ENCODE peak calls at places on chromosome 3, in seven cellular contexts. One of them, this sample, is unnamed.

GRCh38 chr3:46693897-46694235 is 387 bp upstream of the ALS2CL start:
- DNase-seq in H9: no peak
- DNase-seq in IMR-90: no peak
- DNase-seq in mesenchymal stem cell: no peak
- DNase-seq in mesendoderm: no peak
- DNase-seq in trophoblast cell: peak; percentile 41
- DNase-seq in H1: peak; percentile 66
- DNase-seq in this sample: no peak

GRCh38 chr3:187746059-187746453 is 788 bp upstream of the BCL6 start:
- DNase-seq in H9: no peak
- DNase-seq in IMR-90: no peak
- DNase-seq in mesenchymal stem cell: no peak
- DNase-seq in mesendoderm: no peak
- DNase-seq in trophoblast cell: peak; percentile 66
- DNase-seq in H1: no peak
- DNase-seq in this sample: no peak

GRCh38 chr3:182139627-182140357 is 428.1 kb downstream of the SOX2 start:
- DNase-seq in H9: peak; percentile 73
- DNase-seq in IMR-90: no peak
- DNase-seq in mesenchymal stem cell: no peak
- DNase-seq in mesendoderm: peak; percentile 29
- DNase-seq in trophoblast cell: no peak
- DNase-seq in H1: peak; percentile 51
- DNase-seq in this sample: no peak

GRCh38 chr3:159634414-159634813 is 354.2 kb upstream of the IL12A start:
- DNase-seq in H9: no peak
- DNase-seq in IMR-90: peak; percentile 64
- DNase-seq in mesenchymal stem cell: peak; percentile 68
- DNase-seq in mesendoderm: no peak
- DNase-seq in trophoblast cell: no peak
- DNase-seq in H1: no peak
- DNase-seq in this sample: no peak

GRCh38 chr3:18143258-18143780 is 281.8 kb downstream of the SATB1 start:
- DNase-seq in H9: no peak
- DNase-seq in IMR-90: no peak
- DNase-seq in mesenchymal stem cell: no peak
- DNase-seq in mesendoderm: no peak
- DNase-seq in trophoblast cell: no peak
- DNase-seq in H1: no peak
- DNase-seq in this sample: no peak

GRCh38 chr3:180274536-180274935 is 237.8 kb upstream of the PEX5L start:
- DNase-seq in H9: peak; percentile 24
- DNase-seq in IMR-90: no peak
- DNase-seq in mesenchymal stem cell: no peak
- DNase-seq in mesendoderm: peak; percentile 42
- DNase-seq in trophoblast cell: no peak
- DNase-seq in H1: no peak
- DNase-seq in this sample: no peak

GRCh38 chr3:76497636-76498035 is 542.3 kb upstream of the ROBO2 start:
- DNase-seq in H9: peak; percentile 77
- DNase-seq in IMR-90: peak; percentile 47
- DNase-seq in mesenchymal stem cell: peak; percentile 4
- DNase-seq in mesendoderm: peak; percentile 91
- DNase-seq in trophoblast cell: peak; percentile 0
- DNase-seq in H1: peak; percentile 54
- DNase-seq in this sample: peak; percentile 30

GRCh38 chr3:177037241-177037640 is 160.0 kb downstream of the TBL1XR1 start:
- DNase-seq in H9: no peak
- DNase-seq in IMR-90: peak; percentile 17
- DNase-seq in mesenchymal stem cell: peak; percentile 13
- DNase-seq in mesendoderm: no peak
- DNase-seq in trophoblast cell: no peak
- DNase-seq in H1: no peak
- DNase-seq in this sample: no peak

GRCh38 chr3:60989893-60990740 is 261.1 kb downstream of the FHIT start:
- DNase-seq in H9: no peak
- DNase-seq in IMR-90: no peak
- DNase-seq in mesenchymal stem cell: no peak
- DNase-seq in mesendoderm: peak; percentile 49
- DNase-seq in trophoblast cell: no peak
- DNase-seq in H1: no peak
- DNase-seq in this sample: no peak

GRCh38 chr3:178907081-178907480 is 164.5 kb downstream of the ZMAT3 start:
- DNase-seq in H9: no peak
- DNase-seq in IMR-90: no peak
- DNase-seq in mesenchymal stem cell: peak; percentile 5
- DNase-seq in mesendoderm: no peak
- DNase-seq in trophoblast cell: no peak
- DNase-seq in H1: no peak
- DNase-seq in this sample: no peak

GRCh38 chr3:160180581-160181216 is 44.5 kb upstream of the C3orf80 start:
- DNase-seq in H9: no peak
- DNase-seq in IMR-90: no peak
- DNase-seq in mesenchymal stem cell: peak; percentile 93
- DNase-seq in mesendoderm: peak; percentile 30
- DNase-seq in trophoblast cell: no peak
- DNase-seq in H1: peak; percentile 11
- DNase-seq in this sample: no peak

GRCh38 chr3:8604006-8604405 is 40.6 kb downstream of the SSUH2 start:
- DNase-seq in H9: no peak
- DNase-seq in IMR-90: no peak
- DNase-seq in mesenchymal stem cell: no peak
- DNase-seq in mesendoderm: no peak
- DNase-seq in trophoblast cell: no peak
- DNase-seq in H1: peak; percentile 23
- DNase-seq in this sample: no peak

GRCh38 chr3:51934139-51934850 is 7.4 kb downstream of the RRP9 start:
- DNase-seq in H9: no peak
- DNase-seq in IMR-90: no peak
- DNase-seq in mesenchymal stem cell: no peak
- DNase-seq in mesendoderm: no peak
- DNase-seq in trophoblast cell: no peak
- DNase-seq in H1: no peak
- DNase-seq in this sample: no peak

GRCh38 chr3:59750391-59750790 is 700.6 kb upstream of the CFAP20DC start:
- DNase-seq in H9: no peak
- DNase-seq in IMR-90: no peak
- DNase-seq in mesenchymal stem cell: no peak
- DNase-seq in mesendoderm: no peak
- DNase-seq in trophoblast cell: peak; percentile 57
- DNase-seq in H1: no peak
- DNase-seq in this sample: no peak

GRCh38 chr3:166455724-166456123 is 618.5 kb upstream of the BCHE start:
- DNase-seq in H9: no peak
- DNase-seq in IMR-90: peak; percentile 47
- DNase-seq in mesenchymal stem cell: no peak
- DNase-seq in mesendoderm: peak; percentile 71
- DNase-seq in trophoblast cell: peak; percentile 94
- DNase-seq in H1: no peak
- DNase-seq in this sample: no peak

GRCh38 chr3:32712506-32713055 is 27.6 kb downstream of the CNOT10 start:
- DNase-seq in H9: no peak
- DNase-seq in IMR-90: no peak
- DNase-seq in mesenchymal stem cell: no peak
- DNase-seq in mesendoderm: no peak
- DNase-seq in trophoblast cell: peak; percentile 97
- DNase-seq in H1: no peak
- DNase-seq in this sample: no peak
- H3K4ac ChIP-seq in H9: no peak overlapping the region
- H3K4ac ChIP-seq in IMR-90: no peak overlapping the region
- H3K4ac ChIP-seq in mesenchymal stem cell: no peak overlapping the region
- H3K4ac ChIP-seq in mesendoderm: no peak overlapping the region
- H3K4ac ChIP-seq in trophoblast cell: no peak overlapping the region
- H3K4ac ChIP-seq in H1: no peak overlapping the region
- H3K4ac ChIP-seq in this sample: no peak overlapping the region

GRCh38 chr3:193756536-193756935 is 163.5 kb downstream of the OPA1 start:
- DNase-seq in H9: no peak
- DNase-seq in IMR-90: no peak
- DNase-seq in mesenchymal stem cell: no peak
- DNase-seq in mesendoderm: no peak
- DNase-seq in trophoblast cell: no peak
- DNase-seq in H1: no peak
- DNase-seq in this sample: no peak
- H3K4ac ChIP-seq in H9: no peak overlapping the region
- H3K4ac ChIP-seq in IMR-90: no peak overlapping the region
- H3K4ac ChIP-seq in mesenchymal stem cell: no peak overlapping the region
- H3K4ac ChIP-seq in mesendoderm: no peak overlapping the region
- H3K4ac ChIP-seq in trophoblast cell: no peak overlapping the region
- H3K4ac ChIP-seq in H1: no peak overlapping the region
- H3K4ac ChIP-seq in this sample: no peak overlapping the region

DNA sequence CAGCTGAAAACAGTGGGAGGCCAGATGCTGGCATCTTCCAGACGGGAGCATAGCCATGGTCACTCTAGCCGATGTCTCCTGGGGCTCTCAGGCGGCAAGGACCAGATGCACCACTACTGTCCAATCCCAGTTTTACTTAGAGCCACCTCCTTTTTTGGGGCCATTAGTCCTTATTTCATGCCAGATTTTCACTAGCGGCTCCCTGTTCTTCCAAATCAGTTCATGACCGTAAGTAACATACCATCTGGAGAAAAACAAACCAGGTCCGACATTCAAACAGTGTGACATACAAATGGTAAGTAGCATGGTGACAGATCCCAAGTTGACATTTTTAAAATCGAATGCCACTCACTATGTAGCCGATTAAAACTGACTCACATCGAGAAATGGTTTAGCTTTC is 4.1 kb upstream of the MAP6D1 start:
- DNase-seq in H9: no peak
- DNase-seq in IMR-90: no peak
- DNase-seq in mesenchymal stem cell: no peak
- DNase-seq in mesendoderm: no peak
- DNase-seq in trophoblast cell: no peak
- DNase-seq in H1: no peak
- DNase-seq in this sample: no peak
- H3K4ac ChIP-seq in H9: no peak overlapping the region
- H3K4ac ChIP-seq in IMR-90: no peak overlapping the region
- H3K4ac ChIP-seq in mesenchymal stem cell: no peak overlapping the region
- H3K4ac ChIP-seq in mesendoderm: no peak overlapping the region
- H3K4ac ChIP-seq in trophoblast cell: no peak overlapping the region
- H3K4ac ChIP-seq in H1: no peak overlapping the region
- H3K4ac ChIP-seq in this sample: no peak overlapping the region

DNA sequence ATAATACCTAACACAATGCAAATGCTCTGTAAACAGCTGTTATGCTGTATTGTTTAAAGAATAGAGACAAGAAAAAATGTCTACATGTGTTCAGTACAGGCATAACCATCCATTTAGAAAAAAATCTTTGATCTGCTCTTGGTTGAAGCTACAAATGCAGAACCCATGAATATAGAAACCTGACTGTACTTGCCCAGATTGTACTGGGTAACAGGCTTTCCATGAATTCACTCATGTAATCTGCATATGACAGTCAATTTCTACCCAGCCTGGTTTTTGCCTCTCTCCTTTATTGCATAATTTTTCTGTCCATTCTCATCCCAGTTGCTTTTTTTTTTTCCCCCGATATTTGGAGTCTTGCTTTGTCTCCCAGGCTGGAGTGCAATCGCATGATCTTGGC is 62.6 kb upstream of the ETV5 start:
- DNase-seq in H9: no peak
- DNase-seq in IMR-90: no peak
- DNase-seq in mesenchymal stem cell: no peak
- DNase-seq in mesendoderm: no peak
- DNase-seq in trophoblast cell: no peak
- DNase-seq in H1: no peak
- DNase-seq in this sample: no peak
- H3K4ac ChIP-seq in H9: no peak overlapping the region
- H3K4ac ChIP-seq in IMR-90: no peak overlapping the region
- H3K4ac ChIP-seq in mesenchymal stem cell: no peak overlapping the region
- H3K4ac ChIP-seq in mesendoderm: no peak overlapping the region
- H3K4ac ChIP-seq in trophoblast cell: no peak overlapping the region
- H3K4ac ChIP-seq in H1: no peak overlapping the region
- H3K4ac ChIP-seq in this sample: no peak overlapping the region

GRCh38 chr3:147614210-147614609 is 205.0 kb downstream of the ZIC1 start:
- DNase-seq in H9: no peak
- DNase-seq in IMR-90: no peak
- DNase-seq in mesenchymal stem cell: no peak
- DNase-seq in mesendoderm: no peak
- DNase-seq in trophoblast cell: no peak
- DNase-seq in H1: no peak
- DNase-seq in this sample: no peak
- H3K4ac ChIP-seq in H9: no peak overlapping the region
- H3K4ac ChIP-seq in IMR-90: no peak overlapping the region
- H3K4ac ChIP-seq in mesenchymal stem cell: no peak overlapping the region
- H3K4ac ChIP-seq in mesendoderm: no peak overlapping the region
- H3K4ac ChIP-seq in trophoblast cell: no peak overlapping the region
- H3K4ac ChIP-seq in H1: no peak overlapping the region
- H3K4ac ChIP-seq in this sample: no peak overlapping the region

DNA sequence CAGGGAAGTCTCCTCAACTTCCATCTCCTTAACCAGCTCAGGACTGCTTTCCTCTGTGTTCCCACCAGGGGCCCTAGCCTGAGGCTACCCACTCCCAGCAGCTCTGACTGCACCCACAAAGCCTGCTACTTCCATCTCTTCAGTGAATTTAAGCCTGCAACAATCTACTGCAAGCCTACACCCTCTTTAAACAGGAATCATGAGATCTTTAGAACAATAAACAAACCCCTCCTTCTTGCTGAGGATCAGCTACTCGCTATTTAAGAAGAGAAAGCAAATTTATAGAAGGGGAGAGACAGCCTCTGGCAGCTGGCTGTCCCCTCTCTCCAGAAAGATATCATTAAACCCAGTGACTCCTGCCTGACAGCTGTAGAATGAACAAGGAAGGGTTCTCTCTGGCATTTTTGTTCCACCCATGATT is 51.9 kb downstream of the ARHGAP31 start:
- DNase-seq in H9: no peak
- DNase-seq in IMR-90: peak; percentile 75
- DNase-seq in mesenchymal stem cell: peak; percentile 52
- DNase-seq in mesendoderm: peak; percentile 33
- DNase-seq in trophoblast cell: no peak
- DNase-seq in H1: no peak
- DNase-seq in this sample: no peak
- H3K4ac ChIP-seq in H9: no peak overlapping the region
- H3K4ac ChIP-seq in IMR-90: peak overlapping the region; percentile 85
- H3K4ac ChIP-seq in mesenchymal stem cell: peak overlapping the region; percentile 51
- H3K4ac ChIP-seq in mesendoderm: no peak overlapping the region
- H3K4ac ChIP-seq in trophoblast cell: no peak overlapping the region
- H3K4ac ChIP-seq in H1: no peak overlapping the region
- H3K4ac ChIP-seq in this sample: no peak overlapping the region

GRCh38 chr3:13951184-13951583 is 71.3 kb upstream of the WNT7A start:
- DNase-seq in H9: no peak
- DNase-seq in IMR-90: no peak
- DNase-seq in mesenchymal stem cell: no peak
- DNase-seq in mesendoderm: peak; percentile 96
- DNase-seq in trophoblast cell: peak; percentile 76
- DNase-seq in H1: no peak
- DNase-seq in this sample: no peak

GRCh38 chr3:13950042-13950441 is 70.2 kb upstream of the WNT7A start:
- DNase-seq in H9: no peak
- DNase-seq in IMR-90: no peak
- DNase-seq in mesenchymal stem cell: no peak
- DNase-seq in mesendoderm: no peak
- DNase-seq in trophoblast cell: no peak
- DNase-seq in H1: no peak
- DNase-seq in this sample: no peak

DNA sequence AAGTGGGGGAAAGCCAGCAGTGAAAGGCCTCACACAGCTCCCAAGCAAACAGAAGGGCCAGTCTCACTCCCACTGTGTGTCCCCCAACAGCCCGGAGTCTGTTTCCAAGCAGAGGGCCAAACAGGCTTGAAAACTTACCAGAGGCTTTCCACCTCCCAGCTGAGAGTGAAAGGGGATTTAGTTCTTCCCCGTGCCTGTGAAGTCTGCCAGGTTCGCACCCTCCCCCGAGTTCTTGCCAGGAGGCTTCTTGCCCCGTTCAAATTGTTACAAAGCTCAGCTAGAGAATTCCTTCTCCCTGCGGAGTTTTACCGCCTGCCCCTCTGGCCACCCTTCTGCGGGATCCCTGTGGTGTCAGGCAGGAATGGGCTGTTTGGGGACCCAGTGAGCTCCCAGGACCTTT is 68.0 kb upstream of the WNT7A start:
- DNase-seq in H9: peak; percentile 37
- DNase-seq in IMR-90: no peak
- DNase-seq in mesenchymal stem cell: no peak
- DNase-seq in mesendoderm: peak; percentile 83
- DNase-seq in trophoblast cell: no peak
- DNase-seq in H1: peak; percentile 46
- DNase-seq in this sample: no peak
- H3K4ac ChIP-seq in H9: no peak overlapping the region
- H3K4ac ChIP-seq in IMR-90: no peak overlapping the region
- H3K4ac ChIP-seq in mesenchymal stem cell: no peak overlapping the region
- H3K4ac ChIP-seq in mesendoderm: peak overlapping the region; percentile 2
- H3K4ac ChIP-seq in trophoblast cell: no peak overlapping the region
- H3K4ac ChIP-seq in H1: no peak overlapping the region
- H3K4ac ChIP-seq in this sample: no peak overlapping the region